ENCODE peak calls at places on chromosomes 1 and 21, in seven cellular contexts. Y is cerebellar nuclear complex, P is HFFc6, X is PC-3, T is aorta, W is thoracic aorta, Q is right lobe of liver. R is an unnamed sample.

GRCh38 chr1:67211589-67212563 is 45.6 kb downstream of the IL23R start:
- DNase-seq in Y (no peak), P (peak), X (peak), T (no peak), W (no peak), Q (no peak), R (no peak)

GRCh38 chr1:51210055-51210454 is 26.0 kb upstream of the RNF11 start:
- DNase-seq in Y (no peak), P (no peak), X (no peak), T (no peak), W (no peak), Q (no peak), R (no peak)

GRCh38 chr1:71357708-71358107 is 276.9 kb upstream of the ZRANB2 start:
- DNase-seq in Y (no peak), P (no peak), X (no peak), T (no peak), W (no peak), Q (peak), R (peak)

GRCh38 chr1:221887091-221887746 is 145.3 kb upstream of the DUSP10 start:
- DNase-seq in Y (no peak), P (peak), X (peak), T (peak), W (peak), Q (peak), R (no peak)

GRCh38 chr1:44962729-44963128 is 23.7 kb downstream of the EIF2B3 start:
- DNase-seq in Y (no peak), P (no peak), X (no peak), T (no peak), W (no peak), Q (no peak), R (no peak)

GRCh38 chr1:70717656-70718055 is 306.6 kb downstream of the CTH start:
- DNase-seq in Y (no peak), P (no peak), X (no peak), T (no peak), W (no peak), Q (no peak), R (no peak)

GRCh38 chr1:93783876-93784275 is 95.1 kb downstream of the DNTTIP2 start:
- DNase-seq in Y (no peak), P (no peak), X (no peak), T (no peak), W (no peak), Q (no peak), R (no peak)

GRCh38 chr1:231233735-231234417 is 7.1 kb upstream of the GNPAT start:
- DNase-seq in Y (no peak), P (no peak), X (no peak), T (no peak), W (no peak), Q (no peak), R (no peak)

GRCh38 chr1:107359472-107360241 is 218.8 kb downstream of the NTNG1 start:
- DNase-seq in Y (no peak), P (no peak), X (no peak), T (no peak), W (no peak), Q (no peak), R (no peak)

GRCh38 chr1:22662318-22662717 is 9.3 kb downstream of the C1QB start:
- DNase-seq in Y (no peak), P (peak), X (peak), T (peak), W (no peak), Q (no peak), R (no peak)

GRCh38 chr1:214076004-214076320 is 88.2 kb downstream of the PROX1 start:
- DNase-seq in Y (no peak), P (no peak), X (no peak), T (no peak), W (no peak), Q (no peak), R (no peak)

GRCh38 chr1:185426761-185427698 is 110.0 kb upstream of the IVNS1ABP start:
- DNase-seq in Y (no peak), P (peak), X (no peak), T (no peak), W (no peak), Q (no peak), R (no peak)

GRCh38 chr1:152869808-152870419 is 8.2 kb upstream of the SMCP start:
- DNase-seq in Y (no peak), P (peak), X (peak), T (peak), W (peak), Q (no peak), R (no peak)

GRCh38 chr1:114178940-114179339 is 25.3 kb upstream of the SYT6 start:
- DNase-seq in Y (no peak), P (no peak), X (peak), T (no peak), W (no peak), Q (no peak), R (no peak)

GRCh38 chr1:223834660-223835263 is 11.0 kb downstream of the TP53BP2 start:
- DNase-seq in Y (no peak), P (peak), X (peak), T (no peak), W (no peak), Q (no peak), R (no peak)

GRCh38 chr1:25900209-25900608 is 6.0 kb downstream of the STMN1 start:
- DNase-seq in Y (no peak), P (no peak), X (no peak), T (no peak), W (no peak), Q (no peak), R (no peak)

GRCh38 chr1:90347366-90347765 is 352.5 kb downstream of the ZNF326 start:
- DNase-seq in Y (no peak), P (no peak), X (no peak), T (no peak), W (no peak), Q (no peak), R (no peak)

GRCh38 chr1:162217674-162218073 is 148.2 kb downstream of the NOS1AP start:
- DNase-seq in Y (no peak), P (no peak), X (no peak), T (no peak), W (no peak), Q (no peak), R (no peak)

GRCh38 chr1:193060938-193061337 is 1.5 kb downstream of the RO60 start:
- DNase-seq in Y (no peak), P (peak), X (no peak), T (no peak), W (no peak), Q (no peak), R (no peak)

GRCh38 chr1:203453616-203454015 is 22.0 kb upstream of the PRELP start:
- DNase-seq in Y (no peak), P (no peak), X (no peak), T (no peak), W (no peak), Q (no peak), R (no peak)

GRCh38 chr1:86247553-86248279 is 91.1 kb upstream of the COL24A1 start:
- DNase-seq in Y (no peak), P (peak), X (no peak), T (no peak), W (no peak), Q (no peak), R (no peak)

GRCh38 chr1:50651476-50652263 is 228.4 kb upstream of the DMRTA2 start:
- DNase-seq in Y (no peak), P (no peak), X (no peak), T (no peak), W (no peak), Q (no peak), R (no peak)

GRCh38 chr1:45037456-45037855 is 25.4 kb downstream of the UROD start:
- DNase-seq in Y (no peak), P (peak), X (peak), T (no peak), W (no peak), Q (no peak), R (no peak)

GRCh38 chr21:39097981-39098380 is 85.3 kb downstream of the PSMG1 start:
- DNase-seq in Y (no peak), P (no peak), X (no peak), T (no peak), W (no peak), Q (no peak), R (peak)

GRCh38 chr1:94316836-94317789 is 79.7 kb upstream of the ARHGAP29 start:
- DNase-seq in Y (no peak), P (no peak), X (peak), T (no peak), W (no peak), Q (no peak), R (no peak)

GRCh38 chr1:214380418-214380817 is 99.5 kb downstream of the SMYD2 start:
- DNase-seq in Y (no peak), P (no peak), X (peak), T (no peak), W (no peak), Q (no peak), R (no peak)

GRCh38 chr1:86137458-86137857 is 19.1 kb downstream of the COL24A1 start:
- DNase-seq in Y (no peak), P (peak), X (no peak), T (no peak), W (no peak), Q (no peak), R (no peak)

GRCh38 chr1:245512181-245512888 is 357.6 kb downstream of the KIF26B start:
- DNase-seq in Y (no peak), P (peak), X (no peak), T (no peak), W (no peak), Q (no peak), R (no peak)

GRCh38 chr1:89953072-89953626 is 41.8 kb upstream of the ZNF326 start:
- DNase-seq in Y (no peak), P (peak), X (peak), T (no peak), W (no peak), Q (no peak), R (no peak)

GRCh38 chr1:154775559-154776338 is 94.3 kb downstream of the KCNN3 start:
- DNase-seq in Y (no peak), P (no peak), X (no peak), T (peak), W (no peak), Q (no peak), R (peak)

GRCh38 chr21:45545691-45546531 is 3.7 kb upstream of the SLC19A1 start:
- DNase-seq in Y (no peak), P (no peak), X (no peak), T (no peak), W (no peak), Q (no peak), R (peak)

GRCh38 chr1:155322571-155322952 is 1.9 kb downstream of the RUSC1 start:
- DNase-seq in Y (no peak), P (peak), X (peak), T (no peak), W (no peak), Q (peak), R (peak)

GRCh38 chr1:109283748-109284600 is 1.0 kb upstream of the PSRC1 start:
- DNase-seq in Y (no peak), P (no peak), X (no peak), T (no peak), W (no peak), Q (no peak), R (no peak)

GRCh38 chr1:72399807-72400206 is 117.5 kb upstream of the NEGR1 start:
- DNase-seq in Y (no peak), P (no peak), X (no peak), T (no peak), W (no peak), Q (no peak), R (no peak)

GRCh38 chr21:42101246-42101645 is 30.1 kb downstream of the UMODL1 start:
- DNase-seq in Y (no peak), P (no peak), X (no peak), T (no peak), W (no peak), Q (no peak), R (no peak)

GRCh38 chr1:171433451-171433850 is 51.9 kb upstream of the PRRC2C start:
- DNase-seq in Y (no peak), P (no peak), X (peak), T (no peak), W (no peak), Q (no peak), R (no peak)

GRCh38 chr1:98991127-98992003 is 13.3 kb downstream of the PLPPR5 start:
- DNase-seq in Y (no peak), P (peak), X (peak), T (no peak), W (no peak), Q (no peak), R (no peak)

GRCh38 chr1:74964508-74964907 is 169.7 kb upstream of the LHX8 start:
- DNase-seq in Y (no peak), P (no peak), X (peak), T (no peak), W (no peak), Q (no peak), R (no peak)

GRCh38 chr1:20164694-20165202 is 21.1 kb upstream of the UBXN10 start:
- DNase-seq in Y (no peak), P (no peak), X (no peak), T (peak), W (no peak), Q (no peak), R (no peak)

R was measured in spleen.